ENCODE peak calls at places on chromosomes 11 and 22, in six cellular contexts. A is fibroblast of lung, M is ovary, E is upper lobe of right lung, L is pancreas, I is tibial nerve. J is an unnamed sample.

GRCh38 chr22:47290706-47291430 is 528.4 kb downstream of the TBC1D22A start:
- DNase-seq in I (no peak), M (no peak), L (peak; percentile 25), A (no peak), E (peak; percentile 21), J (no peak)

GRCh38 chr11:617912-618682 is 2.3 kb upstream of the IRF7 start:
- DNase-seq in A (no peak), L (peak; percentile 58), M (peak; percentile 29), E (no peak), I (no peak), J (no peak)

GRCh38 chr11:61448552-61448927 is 18.6 kb downstream of the SDHAF2 start:
- DNase-seq in M (no peak), I (no peak), L (no peak), A (no peak), E (no peak), J (peak; percentile 62)

GRCh38 chr22:17779286-17780115 is 5.2 kb upstream of the BID start:
- DNase-seq in A (no peak), I (no peak), M (no peak), E (no peak), L (no peak), J (no peak)

GRCh38 chr11:8812438-8812837 is 98.6 kb upstream of the AKIP1 start:
- DNase-seq in M (peak; percentile 36), I (peak; percentile 47), A (peak; percentile 65), E (peak; percentile 87), L (no peak), J (no peak)

GRCh38 chr22:30878516-30879365 is 89.8 kb downstream of the MORC2 start:
- DNase-seq in M (no peak), E (peak; percentile 29), A (peak; percentile 9), L (no peak), I (no peak), J (peak; percentile 44)

GRCh38 chr11:110318638-110319404 is 22.4 kb upstream of the RDX start:
- DNase-seq in M (no peak), E (no peak), I (no peak), L (no peak), A (no peak), J (peak; percentile 71)

GRCh38 chr11:83895516-83895915 is 609.3 kb upstream of the CCDC90B start:
- DNase-seq in M (no peak), I (no peak), L (no peak), A (no peak), E (no peak), J (peak; percentile 65)

GRCh38 chr11:61297741-61298140 is 2.6 kb upstream of the VWCE start:
- DNase-seq in M (peak; percentile 55), L (no peak), E (no peak), A (peak; percentile 88), I (no peak), J (peak; percentile 97)

GRCh38 chr11:128226106-128226716 is 361.1 kb downstream of the ETS1 start:
- DNase-seq in E (no peak), L (no peak), A (no peak), M (no peak), I (no peak), J (no peak)

GRCh38 chr11:45880772-45881570 is 4.5 kb upstream of the MAPK8IP1 start:
- DNase-seq in L (no peak), M (no peak), I (no peak), A (no peak), E (no peak), J (no peak)

GRCh38 chr11:117315285-117316196 is 515 bp downstream of the BACE1 start:
- DNase-seq in A (no peak), M (peak; percentile 43), E (no peak), L (peak; percentile 79), I (no peak), J (no peak)

GRCh38 chr22:28909375-28909774 is 26.0 kb downstream of the ZNRF3 start:
- DNase-seq in I (no peak), A (no peak), L (no peak), M (no peak), E (no peak), J (peak; percentile 43)

DNA sequence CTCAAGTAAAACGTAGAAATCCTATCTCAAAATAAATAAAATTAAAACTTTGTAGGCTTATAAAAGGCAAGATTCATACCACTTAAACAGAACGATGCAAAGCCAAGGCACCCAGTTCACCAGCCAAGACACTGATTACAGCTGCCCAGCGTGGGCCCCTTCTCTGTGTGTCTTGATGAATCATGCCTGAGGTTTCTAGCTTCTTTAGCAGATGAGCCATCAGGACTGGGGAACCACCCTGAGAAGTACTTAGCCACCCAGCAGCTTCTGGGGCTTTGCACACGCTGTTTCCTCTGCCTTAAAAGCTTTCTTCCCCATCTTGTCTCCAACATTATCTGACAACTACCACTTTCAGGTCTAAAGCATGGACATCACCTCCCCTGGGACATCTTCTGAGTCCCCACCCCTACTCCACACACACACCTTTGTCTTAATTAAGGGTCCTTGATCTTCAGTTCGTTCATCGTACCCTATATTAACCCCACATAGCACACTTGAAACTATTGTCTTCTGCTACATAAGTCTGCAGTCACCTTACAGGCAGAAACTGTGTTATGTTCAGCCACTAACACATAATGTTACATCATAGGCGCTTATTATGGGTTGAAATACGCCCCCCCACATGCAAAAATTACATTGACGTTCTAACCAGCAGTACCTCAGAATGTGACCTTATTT is 8.7 kb upstream of the LAYN start:
- DNase-seq in E (no peak), A (peak; percentile 83), I (no peak), M (no peak), L (no peak), J (peak; percentile 77)
- H3K4me3 ChIP-seq in E (no peak overlapping the region), A (no peak overlapping the region), I (no peak overlapping the region), M (no peak overlapping the region), L (no peak overlapping the region), J (no peak overlapping the region)

DNA sequence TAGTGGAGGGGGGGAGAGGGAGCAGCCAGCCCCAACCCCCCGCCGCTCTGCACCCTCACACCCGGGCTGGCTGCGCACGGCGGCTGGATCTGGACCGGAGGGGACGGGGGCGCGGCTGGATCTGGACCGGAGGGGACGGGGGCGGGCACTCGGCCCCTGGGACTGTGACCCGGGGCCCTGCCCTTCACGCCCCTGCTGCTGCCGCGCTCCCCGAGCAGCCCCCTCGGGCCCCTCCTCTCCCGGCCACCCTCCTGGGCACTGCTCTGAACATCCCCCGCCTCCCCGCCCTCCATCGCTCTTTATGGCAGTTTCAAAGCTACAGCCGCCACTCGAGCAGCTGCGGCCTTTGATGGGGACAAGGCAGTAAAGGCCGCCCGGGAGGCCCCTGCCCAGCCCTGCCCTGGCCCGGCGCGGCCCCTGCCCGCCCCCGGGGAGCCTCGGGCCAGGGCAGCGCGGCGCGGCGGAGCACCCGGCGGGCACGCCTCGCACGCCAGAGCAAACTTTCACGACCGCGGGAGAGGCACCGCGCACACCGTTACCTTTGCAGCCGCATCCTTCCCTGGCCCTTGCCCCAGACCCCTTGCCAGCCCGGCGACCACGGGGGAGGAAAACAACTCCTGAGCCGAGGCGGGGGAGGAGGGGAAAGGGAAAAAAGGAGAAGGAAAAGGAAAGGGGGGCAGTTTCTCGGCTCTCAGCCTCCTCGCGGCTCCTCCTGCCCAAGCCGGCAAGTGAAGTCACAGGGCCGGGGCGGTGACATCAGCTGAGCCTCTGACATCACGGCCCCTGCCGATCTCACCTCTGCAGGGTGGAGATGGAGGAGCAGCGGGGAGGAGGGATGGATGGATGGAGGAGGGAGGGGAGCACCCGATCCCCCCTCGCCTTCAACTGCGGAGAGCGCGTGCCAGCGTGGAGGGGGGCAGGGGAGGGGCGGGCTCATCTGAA is 13.1 kb upstream of the TCF20 start:
- DNase-seq in L (peak; percentile 63), I (no peak), M (peak; percentile 36), A (no peak), E (peak; percentile 61), J (peak; percentile 27)
- H3K27me3 ChIP-seq in L (peaks cover 6% of the 10 kb centered on the region), I (no peaks in the 10 kb centered on the region), M (no peaks in the 10 kb centered on the region), A (peaks cover 35% of the 10 kb centered on the region), E (peaks cover 29% of the 10 kb centered on the region), J (peaks cover 11% of the 10 kb centered on the region)

GRCh38 chr22:35645646-35646045 is 2.6 kb upstream of the APOL6 start:
- DNase-seq in I (no peak), E (no peak), M (no peak), A (no peak), L (no peak), J (no peak)
- TF ChIP-seq CTCF in I (no peak), E (no peak), M (no peak), A (no peak), L (no peak), J (no peak)

DNA sequence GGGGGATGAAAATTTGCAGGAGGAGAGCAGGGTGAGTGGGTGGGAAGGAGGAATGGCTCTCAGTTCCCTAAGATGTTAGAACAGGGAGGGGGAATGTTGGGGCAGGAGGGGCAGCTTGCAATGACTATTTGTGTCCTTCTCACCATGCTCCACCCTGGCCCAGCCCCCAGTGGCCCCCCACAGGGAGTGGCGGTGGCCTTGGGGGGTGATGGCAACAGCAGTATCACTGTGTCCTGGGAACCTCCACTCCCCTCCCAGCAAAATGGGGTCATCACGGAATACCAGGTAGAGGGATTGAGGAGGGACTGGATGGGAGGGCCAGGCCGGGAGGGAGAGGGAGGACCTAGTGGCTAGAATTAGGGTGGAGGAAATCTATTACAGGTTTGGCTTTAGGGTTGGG is 10.2 kb downstream of the ROBO3 start:
- DNase-seq in E (peak; percentile 53), L (no peak), M (no peak), A (no peak), I (no peak), J (no peak)
- H3K4me3 ChIP-seq in E (peak overlapping the region; percentile 69), L (no peak overlapping the region), M (no peak overlapping the region), A (peak overlapping the region; percentile 66), I (no peak overlapping the region), J (no peak overlapping the region)

DNA sequence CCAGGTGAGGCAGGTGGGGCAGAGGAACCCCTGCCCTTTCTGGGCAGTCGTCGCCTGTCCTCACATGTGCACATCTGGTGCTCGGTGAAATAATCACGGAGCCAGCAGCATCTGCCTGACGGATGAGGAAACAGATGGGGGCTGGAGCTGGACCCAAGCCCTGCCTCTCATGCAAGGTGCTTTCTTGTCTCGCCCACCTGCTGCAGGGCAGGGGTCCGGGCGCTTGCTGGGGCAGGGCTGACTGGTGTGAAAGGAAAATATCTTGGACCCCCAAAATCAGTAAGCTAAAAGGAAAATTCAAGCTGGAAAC is 3.3 kb downstream of the ALDH3B2 start:
- DNase-seq in A (no peak), E (no peak), L (no peak), I (no peak), M (no peak), J (no peak)
- H3K27me3 ChIP-seq in A (no peaks in the 10 kb centered on the region), E (peaks cover 5% of the 10 kb centered on the region), L (no peaks in the 10 kb centered on the region), I (no peaks in the 10 kb centered on the region), M (no peaks in the 10 kb centered on the region), J (no peaks in the 10 kb centered on the region)

DNA sequence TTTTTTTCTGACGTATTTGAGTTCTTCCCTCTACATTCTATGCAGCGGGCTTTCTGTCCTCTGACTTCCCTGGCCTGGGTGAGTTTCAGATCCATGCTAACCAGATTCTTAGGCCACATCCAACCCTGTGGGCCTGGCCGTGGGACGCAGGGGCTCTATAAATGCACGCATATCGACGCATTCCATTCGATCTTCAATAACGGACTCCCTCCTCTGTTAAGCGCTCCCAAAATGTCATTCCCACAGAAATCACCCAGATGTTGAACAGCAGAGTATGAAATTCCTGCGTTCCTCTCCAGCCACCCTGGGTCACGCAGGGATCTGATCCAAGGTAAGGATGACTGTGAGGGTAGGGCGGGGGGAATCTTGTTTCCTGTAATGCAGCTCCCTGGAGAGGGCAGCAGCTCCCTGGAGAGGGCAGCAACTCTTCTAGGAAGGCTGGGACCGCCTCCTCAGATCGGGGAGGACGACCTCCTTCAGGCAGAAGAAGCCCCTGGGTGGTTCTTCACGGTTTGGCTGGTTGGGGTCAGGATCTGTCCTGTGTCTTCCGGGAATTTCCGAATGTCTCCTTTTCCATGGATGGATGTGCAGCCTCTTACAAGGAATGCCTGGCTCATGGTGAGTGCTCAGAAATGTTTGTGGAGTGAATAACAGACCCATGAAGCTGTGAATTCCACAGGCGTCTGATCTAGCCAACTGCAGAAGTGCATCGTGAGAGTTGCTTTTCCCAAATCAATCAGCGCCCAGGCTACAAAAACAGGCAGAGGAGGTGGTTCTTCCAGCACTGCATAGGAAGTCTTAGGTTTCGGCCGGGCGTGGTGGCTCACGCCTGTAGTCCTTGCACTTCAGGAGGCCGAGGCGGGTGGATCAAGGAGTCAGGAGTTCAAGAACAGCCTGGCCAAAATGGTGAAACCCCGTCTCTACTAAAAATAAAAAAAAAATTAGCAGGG is 12.2 kb downstream of the MRGPRD start:
- DNase-seq in A (no peak), L (no peak), I (no peak), E (peak; percentile 21), M (no peak), J (no peak)
- TF ChIP-seq CTCF in A (peak; percentile 15), L (no peak), I (no peak), E (no peak), M (no peak), J (peak; percentile 3)